ENCODE peak calls at places on chromosomes 13 and 19, in eight cellular contexts. W is HepG2, U is H1, T is A549, V is HCT116, C is K562, S is GM12878, A is endothelial cell of umbilical vein. O is an unnamed sample.

GRCh38 chr13:43269037-43269476 is 245.7 kb downstream of the DNAJC15 start:
- DNase-seq in W (peak), T (peak), A (peak), U (no peak), S (no peak), V (no peak), C (no peak), O (no peak)

GRCh38 chr19:5539431-5539833 is 28.3 kb downstream of the TINCR start:
- DNase-seq in W (no peak), C (no peak), S (no peak), V (no peak), T (no peak), U (no peak), A (no peak), O (no peak)

GRCh38 chr13:81929988-81930387 is 1589.1 kb upstream of the SPRY2 start:
- DNase-seq in S (no peak), A (peak), W (peak), T (no peak), U (no peak), V (no peak), C (no peak), O (peak)

GRCh38 chr19:6099633-6100032 is 10.7 kb downstream of the RFX2 start:
- DNase-seq in S (no peak), T (no peak), W (no peak), C (no peak), U (no peak), A (no peak), V (no peak), O (peak)

GRCh38 chr13:50914301-50914700 is 4.7 kb downstream of the RNASEH2B start:
- DNase-seq in W (no peak), S (no peak), T (no peak), C (no peak), V (no peak), U (no peak), A (no peak), O (peak)

GRCh38 chr19:35043906-35044305 is 2.4 kb downstream of the HPN start:
- DNase-seq in C (no peak), S (no peak), T (no peak), W (no peak), A (no peak), U (no peak), V (no peak), O (no peak)

GRCh38 chr19:7395360-7395781 is 46.6 kb downstream of the ARHGEF18 start:
- DNase-seq in V (no peak), C (peak), T (no peak), S (no peak), A (peak), W (no peak), U (no peak), O (no peak)

GRCh38 chr19:45340232-45340898 is at the start of gene KLC3:
- DNase-seq in A (no peak), C (peak), S (no peak), V (peak), U (no peak), T (peak), W (no peak), O (no peak)

GRCh38 chr19:45404557-45405434 is at the start of gene PPP1R13L:
- DNase-seq in C (peak), V (peak), A (peak), W (peak), U (no peak), T (peak), S (peak), O (peak)

GRCh38 chr13:106453101-106453500 is 82.4 kb downstream of the EFNB2 start:
- DNase-seq in C (no peak), T (no peak), U (no peak), A (no peak), W (no peak), V (no peak), S (no peak), O (no peak)

GRCh38 chr13:42076309-42076713 is 27.9 kb downstream of the DGKH start:
- DNase-seq in V (no peak), T (no peak), A (no peak), U (no peak), S (no peak), C (no peak), W (no peak), O (no peak)

GRCh38 chr19:29088761-29089160 is 124.2 kb downstream of the UQCRFS1 start:
- DNase-seq in A (no peak), U (no peak), C (peak), S (no peak), W (no peak), T (no peak), V (no peak), O (no peak)

GRCh38 chr19:3968556-3969434 is 2.1 kb downstream of the DAPK3 start:
- DNase-seq in U (peak), V (peak), T (peak), W (peak), C (peak), S (no peak), A (peak), O (peak)

GRCh38 chr13:99433543-99434075 is 67.7 kb upstream of the TM9SF2 start:
- DNase-seq in S (no peak), C (no peak), U (no peak), V (no peak), W (no peak), A (no peak), T (no peak), O (no peak)

GRCh38 chr13:92842145-92842544 is 384.5 kb upstream of the GPC6 start:
- DNase-seq in W (no peak), A (no peak), V (no peak), U (no peak), C (no peak), T (no peak), S (no peak), O (no peak)

GRCh38 chr13:34750078-34750703 is 191.9 kb upstream of the NBEA start:
- DNase-seq in S (no peak), U (no peak), W (no peak), T (no peak), C (no peak), V (no peak), A (no peak), O (no peak)

GRCh38 chr19:10946964-10947657 is 13.7 kb upstream of the SMARCA4 start:
- DNase-seq in A (no peak), C (no peak), U (no peak), T (no peak), S (no peak), W (no peak), V (no peak), O (no peak)

GRCh38 chr13:24223341-24224231 is 63.1 kb downstream of the SPATA13 start:
- DNase-seq in C (no peak), T (no peak), U (no peak), S (no peak), W (no peak), A (no peak), V (no peak), O (no peak)

GRCh38 chr19:18588611-18589379 is at the start of gene REX1BD:
- DNase-seq in V (no peak), A (peak), U (no peak), W (peak), C (peak), S (peak), T (no peak), O (peak)

GRCh38 chr19:18589380-18590272 is 1.0 kb downstream of the REX1BD start:
- DNase-seq in S (no peak), A (peak), V (peak), T (peak), W (peak), C (peak), U (peak), O (peak)

GRCh38 chr19:18591735-18592385 is 3.3 kb downstream of the REX1BD start:
- DNase-seq in C (no peak), U (no peak), W (no peak), A (no peak), T (no peak), V (no peak), S (no peak), O (no peak)

GRCh38 chr19:18587962-18588610 is 512 bp upstream of the REX1BD start:
- DNase-seq in A (no peak), T (no peak), W (peak), S (no peak), V (no peak), C (peak), U (no peak), O (peak)

DNA sequence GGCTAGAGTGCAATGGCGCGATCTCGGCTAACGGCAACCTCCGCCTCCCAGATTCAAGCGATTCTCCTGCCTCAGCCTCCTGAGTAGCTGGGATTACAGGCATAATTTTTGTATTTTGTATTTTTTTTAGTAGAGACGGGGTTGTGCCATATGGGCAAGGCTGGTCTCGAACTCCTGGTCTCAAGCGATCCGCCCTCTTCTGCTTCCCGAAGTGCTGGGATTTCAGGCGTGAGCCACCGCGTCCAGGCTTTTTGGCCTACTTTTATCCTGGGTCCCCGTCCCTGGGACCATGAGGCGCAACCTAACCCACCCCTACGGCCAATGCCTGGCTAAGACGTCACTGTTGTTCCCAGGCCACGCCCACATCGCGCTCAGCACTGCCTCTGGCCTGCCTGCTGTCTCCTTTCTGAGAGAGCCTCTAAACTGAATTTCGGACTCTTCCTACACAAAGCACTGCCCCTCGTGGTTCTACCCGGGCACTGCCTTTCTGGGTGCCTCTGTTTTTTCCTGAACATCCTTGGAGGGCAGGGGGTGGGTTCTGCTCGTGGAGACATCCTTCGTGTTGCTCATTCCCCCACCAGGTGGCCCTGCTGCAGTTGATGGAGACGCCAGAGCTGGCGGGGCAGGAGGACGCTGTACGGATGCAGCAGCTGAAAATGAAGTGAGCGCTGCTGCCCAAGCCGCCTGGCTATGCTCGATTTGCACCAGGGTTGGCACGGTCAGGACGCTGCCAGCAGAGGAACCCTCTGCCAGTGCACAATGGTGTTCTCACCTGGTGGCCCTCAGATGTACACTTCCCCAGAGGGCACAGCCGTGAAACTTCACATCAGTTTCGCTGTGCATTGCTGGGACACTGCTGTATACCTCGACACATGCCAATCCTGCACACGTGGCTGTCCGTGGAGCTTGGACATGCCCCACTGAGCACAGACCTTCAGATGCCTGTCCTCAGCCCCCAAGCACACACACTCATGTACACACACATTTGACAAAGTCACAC is 2.0 kb downstream of the REX1BD start:
- DNase-seq in S (no peak), C (peak), V (peak), W (peak), U (peak), A (no peak), T (peak), O (no peak)
- TF ChIP-seq MAX in S (no peak), C (peak), V (peak), W (peak), U (peak), A (no peak), T (peak), O (no peak)

GRCh38 chr19:1482361-1483066 is 3.5 kb upstream of the C19orf25 start:
- DNase-seq in U (no peak), A (no peak), S (no peak), W (peak), T (no peak), V (no peak), C (no peak), O (no peak)

GRCh38 chr19:1481893-1482360 is 2.9 kb upstream of the C19orf25 start:
- DNase-seq in C (no peak), U (no peak), T (no peak), W (no peak), V (no peak), S (no peak), A (no peak), O (no peak)

GRCh38 chr19:1475751-1476437 is 3.1 kb downstream of the C19orf25 start:
- DNase-seq in C (no peak), S (no peak), T (no peak), W (no peak), A (no peak), V (no peak), U (no peak), O (no peak)

GRCh38 chr19:1481224-1481892 is 2.3 kb upstream of the C19orf25 start:
- DNase-seq in V (no peak), S (no peak), T (no peak), W (no peak), C (no peak), A (no peak), U (no peak), O (no peak)

DNA sequence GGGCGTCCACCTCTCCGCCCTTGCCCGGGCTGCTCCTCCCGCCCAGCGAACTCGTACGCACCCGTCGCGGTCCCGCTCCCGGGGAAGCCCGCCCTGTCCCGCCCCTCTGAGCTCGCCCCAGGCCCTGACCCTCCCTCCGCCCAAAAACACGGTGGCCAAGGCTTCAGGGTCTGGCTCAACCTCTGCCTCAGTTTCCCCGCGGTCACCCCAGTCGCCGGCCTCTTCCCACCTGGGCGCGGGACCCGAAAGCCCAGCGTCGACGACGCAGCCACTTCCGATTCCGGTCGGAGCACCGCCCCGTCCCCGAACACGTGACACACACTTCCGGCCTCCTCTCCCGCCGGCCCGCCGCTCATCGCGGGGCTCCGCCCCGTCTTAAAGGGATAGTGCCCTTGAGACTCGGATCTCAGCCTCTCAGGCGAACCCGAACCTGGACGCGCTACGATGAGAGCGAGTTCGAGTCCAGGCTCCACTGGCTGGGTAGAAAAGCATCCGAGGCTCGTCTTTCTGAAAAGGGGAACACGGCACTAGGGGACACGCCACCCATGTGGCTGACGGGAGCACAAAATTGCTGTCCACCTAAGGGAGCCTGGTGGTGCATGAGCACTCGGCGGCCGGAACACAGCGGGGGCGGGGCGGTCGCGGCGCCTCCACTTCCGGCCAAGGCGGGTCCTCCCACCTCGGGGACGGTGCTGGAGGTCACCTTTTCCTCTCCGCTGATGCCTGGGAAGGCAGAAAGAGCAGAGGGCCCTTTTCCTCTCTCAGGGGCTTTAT is at the start of gene C19orf25:
- DNase-seq in T (peak), A (peak), S (peak), W (peak), V (peak), U (peak), C (peak), O (peak)
- TF ChIP-seq POLR2A in T (peak), A (peak), S (peak), W (no peak), V (peak), U (no peak), C (peak), O (peak)

DNA sequence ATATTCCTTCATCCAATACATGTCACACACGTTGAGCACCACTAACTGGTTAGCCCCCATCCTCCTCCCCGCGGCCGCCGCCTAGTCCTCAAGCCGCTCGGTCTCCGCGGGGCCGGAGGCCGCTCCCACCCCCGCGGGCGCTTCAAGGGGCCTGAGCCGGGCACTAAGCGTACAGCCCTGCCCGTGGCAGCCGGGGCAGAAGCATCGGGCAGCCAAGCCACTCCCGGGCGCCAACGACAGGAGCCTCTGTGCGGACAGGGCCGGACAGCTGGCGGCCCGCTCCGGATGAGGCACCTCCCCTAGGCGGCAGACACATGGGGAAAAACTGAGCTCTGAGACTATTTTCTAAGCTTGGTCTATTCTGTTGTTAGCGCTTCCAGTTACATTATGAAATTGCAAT is 2.8 kb upstream of the ZNF543 start:
- DNase-seq in A (no peak), S (no peak), C (no peak), T (no peak), U (no peak), V (no peak), W (no peak), O (no peak)
- H3K4me3 ChIP-seq in A (no peak), S (no peak), C (no peak), T (no peak), U (peak), V (no peak), W (peak), O (no peak)

GRCh38 chr19:1684573-1684912 is 32.1 kb upstream of the TCF3 start:
- DNase-seq in V (no peak), A (no peak), W (no peak), C (no peak), T (no peak), U (no peak), S (no peak), O (no peak)
- TF ChIP-seq MAX in V (no peak), A (no peak), W (no peak), C (no peak), T (no peak), U (no peak), S (no peak), O (no peak)